ENCODE peak calls at places on chromosomes 5 and 9, in six cellular contexts. Z is CD8-positive, alpha-beta T cell; D is breast epithelium; H is bronchial epithelial cell; Y is MCF 10A; J is astrocyte of the spinal cord. G is an unnamed sample.

GRCh38 chr9:109968702-109969450 is 188.9 kb downstream of the PALM2AKAP2 start:
- DNase-seq in Z (no peak), D (no peak), H (no peak), Y (peak), J (peak), G (no peak)

GRCh38 chr9:33350310-33350709 is 52.1 kb downstream of the AQP7 start:
- DNase-seq in Z (no peak), D (no peak), H (peak), Y (peak), J (peak), G (no peak)

GRCh38 chr5:35048910-35049309 is 1.2 kb upstream of the AGXT2 start:
- DNase-seq in Z (no peak), D (no peak), H (no peak), Y (no peak), J (no peak), G (no peak)

GRCh38 chr5:119721775-119722174 is 92.4 kb downstream of the FAM170A start:
- DNase-seq in Z (no peak), D (no peak), H (no peak), Y (no peak), J (no peak), G (no peak)

GRCh38 chr5:158498959-158499679 is 600.6 kb downstream of the EBF1 start:
- DNase-seq in Z (no peak), D (no peak), H (no peak), Y (no peak), J (no peak), G (no peak)

GRCh38 chr5:66595877-66596790 is at the start of gene MAST4:
- DNase-seq in Z (peak), D (peak), H (peak), Y (peak), J (peak), G (peak)

GRCh38 chr5:133788121-133788520 is 175.8 kb upstream of the FSTL4 start:
- DNase-seq in Z (no peak), D (no peak), H (no peak), Y (no peak), J (no peak), G (no peak)

GRCh38 chr9:95048225-95049087 is 269.1 kb downstream of the FANCC start:
- DNase-seq in Z (peak), D (peak), H (peak), Y (peak), J (no peak), G (peak)

GRCh38 chr5:454936-455335 is 12.0 kb downstream of the EXOC3 start:
- DNase-seq in Z (no peak), D (no peak), H (no peak), Y (no peak), J (no peak), G (no peak)

GRCh38 chr5:673837-674629 is 19.1 kb downstream of the TPPP start:
- DNase-seq in Z (no peak), D (no peak), H (no peak), Y (no peak), J (no peak), G (no peak)

GRCh38 chr9:100637787-100638186 is 59.9 kb downstream of the CAVIN4 start:
- DNase-seq in Z (no peak), D (no peak), H (no peak), Y (no peak), J (no peak), G (no peak)

GRCh38 chr5:157520911-157521703 is 54.5 kb downstream of the ADAM19 start:
- DNase-seq in Z (no peak), D (no peak), H (no peak), Y (peak), J (no peak), G (no peak)

GRCh38 chr5:53416144-53416730 is 64.2 kb upstream of the FST start:
- DNase-seq in Z (no peak), D (no peak), H (peak), Y (no peak), J (no peak), G (no peak)

GRCh38 chr9:75088646-75089368 is 493 bp downstream of the OSTF1 start:
- DNase-seq in Z (no peak), D (peak), H (peak), Y (peak), J (peak), G (no peak)

GRCh38 chr5:53568868-53569267 is 8.4 kb downstream of the NDUFS4 start:
- DNase-seq in Z (no peak), D (no peak), H (no peak), Y (no peak), J (peak), G (no peak)

GRCh38 chr5:158117467-158118165 is 258.7 kb upstream of the CLINT1 start:
- DNase-seq in Z (no peak), D (no peak), H (no peak), Y (no peak), J (no peak), G (no peak)

GRCh38 chr5:470961-471749 is 28.2 kb downstream of the EXOC3 start:
- DNase-seq in Z (no peak), D (no peak), H (no peak), Y (no peak), J (no peak), G (no peak)

GRCh38 chr9:32884482-32884881 is 101.1 kb downstream of the TMEM215 start:
- DNase-seq in Z (no peak), D (no peak), H (no peak), Y (no peak), J (no peak), G (no peak)

GRCh38 chr9:107721705-107722245 is 232.2 kb upstream of the KLF4 start:
- DNase-seq in Z (no peak), D (no peak), H (peak), Y (no peak), J (no peak), G (no peak)

GRCh38 chr9:94213513-94214124 is 45.5 kb upstream of the ZNF169 start:
- DNase-seq in Z (peak), D (peak), H (peak), Y (peak), J (peak), G (peak)

GRCh38 chr9:96150324-96151023 is 151.5 kb downstream of the HSD17B3 start:
- DNase-seq in Z (peak), D (no peak), H (no peak), Y (no peak), J (no peak), G (no peak)

GRCh38 chr9:76451234-76451633 is 7.7 kb upstream of the GCNT1 start:
- DNase-seq in Z (no peak), D (no peak), H (peak), Y (peak), J (peak), G (no peak)

GRCh38 chr5:143161893-143162520 is 241.5 kb downstream of the NR3C1 start:
- DNase-seq in Z (no peak), D (no peak), H (peak), Y (peak), J (no peak), G (no peak)

GRCh38 chr5:112691758-112692157 is 45.9 kb upstream of the APC start:
- DNase-seq in Z (peak), D (no peak), H (no peak), Y (peak), J (no peak), G (no peak)

GRCh38 chr5:126106032-126106431 is 317.2 kb upstream of the GRAMD2B start:
- DNase-seq in Z (no peak), D (no peak), H (peak), Y (peak), J (no peak), G (no peak)

GRCh38 chr5:16418471-16418922 is 47.1 kb downstream of the ZNF622 start:
- DNase-seq in Z (no peak), D (no peak), H (no peak), Y (no peak), J (no peak), G (no peak)

GRCh38 chr5:54567996-54568395 is 50.4 kb downstream of the SNX18 start:
- DNase-seq in Z (no peak), D (no peak), H (no peak), Y (no peak), J (no peak), G (no peak)

GRCh38 chr5:74020488-74020887 is 394.5 kb downstream of the ARHGEF28 start:
- DNase-seq in Z (no peak), D (no peak), H (no peak), Y (no peak), J (no peak), G (no peak)

GRCh38 chr9:1400983-1401382 is 350.8 kb downstream of the DMRT2 start:
- DNase-seq in Z (no peak), D (no peak), H (no peak), Y (no peak), J (no peak), G (no peak)

GRCh38 chr5:65892801-65893200 is 33.6 kb upstream of the ERBIN start:
- DNase-seq in Z (no peak), D (no peak), H (peak), Y (no peak), J (no peak), G (no peak)

GRCh38 chr9:36091028-36091953 is 45.2 kb upstream of the GLIPR2 start:
- DNase-seq in Z (no peak), D (no peak), H (peak), Y (peak), J (peak), G (no peak)

GRCh38 chr5:78920604-78921003 is 64.5 kb downstream of the ARSB start:
- DNase-seq in Z (no peak), D (no peak), H (no peak), Y (no peak), J (peak), G (no peak)

GRCh38 chr9:109499631-109500120 is 1.6 kb upstream of the PTPN3 start:
- DNase-seq in Z (no peak), D (peak), H (no peak), Y (no peak), J (no peak), G (no peak)

GRCh38 chr5:140570058-140570457 is 5.4 kb downstream of the SLC35A4 start:
- DNase-seq in Z (no peak), D (no peak), H (no peak), Y (no peak), J (no peak), G (no peak)

GRCh38 chr5:140567871-140568270 is 3.2 kb downstream of the SLC35A4 start:
- DNase-seq in Z (no peak), D (no peak), H (no peak), Y (no peak), J (no peak), G (no peak)

GRCh38 chr5:140567136-140567818 is 2.6 kb downstream of the SLC35A4 start:
- DNase-seq in Z (no peak), D (no peak), H (no peak), Y (no peak), J (no peak), G (no peak)

GRCh38 chr5:140569197-140569596 is 4.6 kb downstream of the SLC35A4 start:
- DNase-seq in Z (no peak), D (no peak), H (no peak), Y (no peak), J (no peak), G (no peak)

DNA sequence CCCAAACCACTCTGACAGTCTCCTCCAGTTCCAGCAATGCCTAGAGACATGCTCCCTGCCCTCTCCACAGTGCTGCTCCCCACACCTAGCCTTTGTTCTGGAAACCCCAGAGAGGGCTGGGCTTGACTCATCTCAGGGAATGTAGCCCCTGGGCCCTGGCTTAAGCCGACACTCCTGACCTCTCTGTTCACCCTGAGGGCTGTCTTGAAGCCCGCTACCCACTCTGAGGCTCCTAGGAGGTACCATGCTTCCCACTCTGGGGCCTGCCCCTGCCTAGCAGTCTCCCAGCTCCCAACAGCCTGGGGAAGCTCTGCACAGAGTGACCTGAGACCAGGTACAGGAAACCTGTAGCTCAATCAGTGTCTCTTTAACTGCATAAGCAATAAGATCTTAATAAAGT is 4.0 kb downstream of the SLC35A4 start:
- DNase-seq in Z (no peak), D (no peak), H (no peak), Y (no peak), J (no peak), G (no peak)
- TF ChIP-seq CTCF in Z (no peak), D (no peak), H (no peak), Y (no peak), J (no peak), G (no peak)

GRCh38 chr5:135050244-135050767 is 16.3 kb upstream of the PITX1 start:
- DNase-seq in Z (no peak), D (no peak), H (no peak), Y (no peak), J (no peak), G (no peak)
- TF ChIP-seq CTCF in Z (no peak), D (no peak), H (no peak), Y (no peak), J (no peak), G (no peak)

GRCh38 chr5:7391688-7392400 is 4.1 kb upstream of the ADCY2 start:
- DNase-seq in Z (no peak), D (no peak), H (no peak), Y (no peak), J (no peak), G (no peak)

GRCh38 chr5:7393921-7394799 is 1.8 kb upstream of the ADCY2 start:
- DNase-seq in Z (no peak), D (no peak), H (no peak), Y (no peak), J (no peak), G (no peak)

GRCh38 chr5:7394889-7395431 is 978 bp upstream of the ADCY2 start:
- DNase-seq in Z (no peak), D (no peak), H (no peak), Y (no peak), J (no peak), G (no peak)

GRCh38 chr5:7391215-7391614 is 4.7 kb upstream of the ADCY2 start:
- DNase-seq in Z (no peak), D (no peak), H (peak), Y (no peak), J (no peak), G (no peak)

GRCh38 chr5:7392401-7393024 is 3.4 kb upstream of the ADCY2 start:
- DNase-seq in Z (no peak), D (no peak), H (peak), Y (peak), J (peak), G (no peak)
- TF ChIP-seq CTCF in Z (no peak), D (peak), H (peak), Y (peak), J (peak), G (peak)

DNA sequence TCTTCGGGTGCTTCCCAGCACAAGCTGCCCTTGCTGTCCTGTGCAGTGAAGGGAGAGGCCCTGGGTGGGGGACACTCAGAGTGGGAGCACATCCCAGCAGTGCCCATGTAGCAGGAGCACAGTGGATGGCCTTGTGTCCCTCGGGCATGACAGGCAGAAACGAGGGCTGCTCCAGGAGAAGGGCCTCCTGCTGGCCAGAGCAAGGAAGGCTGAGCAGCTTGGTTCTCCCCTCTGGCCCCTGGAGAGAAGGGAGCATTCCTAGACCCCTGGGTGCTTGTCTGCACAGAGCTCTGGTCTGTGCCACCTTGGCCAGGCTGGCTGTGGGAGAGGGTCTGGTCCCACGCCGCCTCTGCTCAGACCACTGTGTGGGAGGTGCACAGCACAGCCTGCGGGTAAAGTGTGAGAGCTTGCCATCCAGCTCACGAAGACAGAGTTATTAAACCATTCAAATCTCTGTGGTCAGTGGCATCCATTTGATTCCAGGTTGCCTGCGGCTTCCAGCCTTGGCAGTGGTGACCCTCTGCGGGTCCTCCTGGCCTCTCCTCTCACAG is 18.3 kb downstream of the FBXW5 start:
- DNase-seq in Z (no peak), D (no peak), H (no peak), Y (no peak), J (no peak), G (no peak)
- TF ChIP-seq CTCF in Z (no peak), D (no peak), H (peak), Y (no peak), J (peak), G (no peak)

G was measured in D721Med.